ENCODE peak calls at places on chromosomes 7 and 10, in eight cellular contexts. C is PC-9, Y is mammary epithelial cell, X is fibroblast of lung, Z is GM23248, I is dorsolateral prefrontal cortex, Q is adrenal gland, P is body of pancreas. J is an unnamed sample.
A peak's percentile ranks its signal among the peaks of the same experiment; 100 is the strongest.

GRCh38 chr10:103154464-103155299 is 38.4 kb downstream of the NT5C2 start:
- DNase-seq in C (peak; percentile 61), I (no peak), Q (no peak), Y (no peak), X (peak; percentile 64), P (no peak), Z (peak; percentile 29), J (no peak)

GRCh38 chr7:91082854-91083495 is 181.3 kb upstream of the FZD1 start:
- DNase-seq in I (no peak), C (no peak), P (no peak), Z (peak; percentile 62), X (peak; percentile 48), Q (no peak), Y (no peak), J (no peak)

GRCh38 chr7:155216475-155217272 is 81.0 kb upstream of the INSIG1 start:
- DNase-seq in C (peak; percentile 54), Y (no peak), Z (peak; percentile 43), Q (no peak), I (no peak), P (no peak), X (no peak), J (no peak)

GRCh38 chr10:43409385-43410109 is 561 bp upstream of the HNRNPF start:
- DNase-seq in Q (peak; percentile 53), C (no peak), Z (peak; percentile 42), P (no peak), X (no peak), Y (no peak), I (no peak), J (no peak)

GRCh38 chr10:13184726-13185514 is 23.6 kb downstream of the MCM10 start:
- DNase-seq in P (peak; percentile 11), Q (no peak), Y (no peak), I (no peak), Z (no peak), X (no peak), C (no peak), J (no peak)

GRCh38 chr7:106779877-106780276 is 85.2 kb upstream of the PIK3CG start:
- DNase-seq in Y (no peak), P (peak; percentile 54), Q (peak; percentile 25), X (no peak), C (peak; percentile 78), Z (no peak), I (no peak), J (no peak)

GRCh38 chr10:1059902-1060301 is 3.7 kb downstream of the WDR37 start:
- DNase-seq in X (no peak), C (no peak), Z (no peak), P (no peak), I (no peak), Y (peak; percentile 87), Q (no peak), J (peak; percentile 84)

GRCh38 chr7:130379019-130379418 is 1.3 kb upstream of the CPA1 start:
- DNase-seq in Z (no peak), P (peak; percentile 17), C (no peak), Q (no peak), X (no peak), I (no peak), Y (no peak), J (no peak)

GRCh38 chr10:111392910-111393309 is 316.1 kb downstream of the ADRA2A start:
- DNase-seq in Q (no peak), I (no peak), P (no peak), X (no peak), Z (peak; percentile 77), Y (no peak), C (no peak), J (no peak)

GRCh38 chr10:61860964-61861758 is 40.3 kb upstream of the ARID5B start:
- DNase-seq in C (no peak), X (no peak), Q (no peak), P (no peak), Z (no peak), Y (no peak), I (no peak), J (no peak)

GRCh38 chr7:81470084-81470723 is 299.6 kb downstream of the HGF start:
- DNase-seq in C (peak; percentile 50), Y (peak; percentile 51), Z (peak; percentile 84), P (peak; percentile 77), X (peak; percentile 78), Q (peak; percentile 67), I (peak; percentile 64), J (peak; percentile 54)

GRCh38 chr10:20698837-20699236 is 198.3 kb downstream of the NEBL start:
- DNase-seq in I (no peak), P (no peak), Z (no peak), X (no peak), C (no peak), Y (no peak), Q (no peak), J (no peak)

GRCh38 chr7:95246935-95247370 is 77.4 kb downstream of the PON1 start:
- DNase-seq in P (peak; percentile 54), X (peak; percentile 73), I (peak; percentile 44), Q (peak; percentile 70), C (peak; percentile 47), Z (peak; percentile 81), Y (peak; percentile 48), J (peak; percentile 47)

GRCh38 chr7:21624320-21624719 is 81.5 kb downstream of the DNAH11 start:
- DNase-seq in I (no peak), Z (no peak), C (no peak), Y (no peak), P (no peak), X (no peak), Q (no peak), J (no peak)

GRCh38 chr10:122348512-122348911 is 26.0 kb upstream of the PLEKHA1 start:
- DNase-seq in Y (no peak), Z (no peak), I (no peak), X (peak; percentile 61), C (no peak), Q (no peak), P (no peak), J (no peak)
- H3K27ac ChIP-seq in Y (no peak overlapping the region), Z (no peak overlapping the region), I (no peak overlapping the region), X (no peak overlapping the region), C (no peak overlapping the region), Q (no peak overlapping the region), P (no peak overlapping the region), J (no peak overlapping the region)

GRCh38 chr10:124105045-124105444 is 11.6 kb upstream of the CHST15 start:
- DNase-seq in Z (no peak), Q (no peak), X (no peak), I (no peak), Y (no peak), C (no peak), P (no peak), J (no peak)
- H3K27ac ChIP-seq in Z (no peak overlapping the region), Q (peak overlapping the region; percentile 36), X (no peak overlapping the region), I (no peak overlapping the region), Y (no peak overlapping the region), C (peak overlapping the region; percentile 95), P (no peak overlapping the region), J (peak overlapping the region; percentile 81)

GRCh38 chr7:101870361-101871062 is 53.1 kb downstream of the CUX1 start:
- DNase-seq in C (peak; percentile 91), Y (peak; percentile 79), X (peak; percentile 21), Z (no peak), Q (no peak), P (no peak), I (no peak), J (peak; percentile 73)
- H3K27ac ChIP-seq in C (peak overlapping the region; percentile 86), Y (peak overlapping the region; percentile 70), X (no peak overlapping the region), Z (no peak overlapping the region), Q (no peak overlapping the region), P (peak overlapping the region; percentile 15), I (no peak overlapping the region), J (peak overlapping the region; percentile 69)

DNA sequence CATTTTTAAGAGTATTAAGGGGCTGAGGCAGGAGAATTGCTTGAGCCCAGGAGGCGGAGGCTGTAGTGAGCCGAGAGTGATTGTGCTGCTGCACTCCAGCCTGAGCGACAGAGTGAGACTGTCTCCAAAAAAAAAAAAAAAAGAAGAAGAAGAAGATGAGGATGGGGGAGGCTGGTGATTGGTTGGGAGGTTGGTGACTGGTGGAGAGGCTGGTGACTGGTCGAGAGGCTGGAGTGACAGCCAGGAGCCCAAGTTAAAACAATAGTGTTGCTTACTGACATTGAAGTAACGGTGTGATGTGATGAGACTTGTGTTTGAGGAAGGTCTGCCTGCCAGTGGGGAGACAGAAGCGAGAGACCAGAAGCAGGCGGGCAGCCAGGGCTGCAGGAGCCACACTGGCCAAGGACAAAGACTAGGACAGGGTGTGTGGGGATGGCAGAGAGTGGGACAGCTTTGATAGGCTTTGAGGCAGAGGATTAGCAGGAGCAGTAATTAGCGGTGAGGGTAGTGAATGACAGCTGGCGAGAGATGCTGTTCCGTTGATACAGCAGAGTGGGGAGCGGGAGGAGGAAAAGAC is 4.9 kb downstream of the SRRT start:
- DNase-seq in C (no peak), I (no peak), Z (no peak), X (no peak), P (no peak), Q (no peak), Y (no peak), J (no peak)
- H3K27ac ChIP-seq in C (no peak overlapping the region), I (no peak overlapping the region), Z (no peak overlapping the region), X (no peak overlapping the region), P (no peak overlapping the region), Q (no peak overlapping the region), Y (no peak overlapping the region), J (no peak overlapping the region)

J was measured in foreskin keratinocyte.